ENCODE peak calls at places on chromosomes 7 and 10, in seven cellular contexts. U, D, F, T, W, A and C are unnamed samples.

GRCh38 chr7:155763721-155764431 is 48.4 kb downstream of the SHH start:
- DNase-seq in W (no peak), F (peak; percentile 65), T (no peak), D (no peak), U (no peak), A (no peak), C (no peak)

GRCh38 chr7:108634535-108634934 is 64.9 kb downstream of the DNAJB9 start:
- DNase-seq in U (no peak), D (no peak), A (no peak), F (no peak), T (no peak), W (no peak), C (no peak)

GRCh38 chr7:158066085-158066484 is 521.5 kb downstream of the PTPRN2 start:
- DNase-seq in W (no peak), U (no peak), D (no peak), A (no peak), F (no peak), T (no peak), C (no peak)

GRCh38 chr7:563629-564170 is 44.1 kb upstream of the PDGFA start:
- DNase-seq in F (no peak), D (no peak), T (no peak), U (no peak), W (peak; percentile 9), A (no peak), C (no peak)

GRCh38 chr10:49187950-49188761 is at the start of gene TMEM273:
- DNase-seq in T (peak; percentile 90), F (no peak), U (peak; percentile 64), W (peak; percentile 81), D (no peak), A (no peak), C (peak; percentile 93)

GRCh38 chr10:56449770-56450169 is 88.7 kb upstream of the ZWINT start:
- DNase-seq in D (peak; percentile 1), F (no peak), A (no peak), U (no peak), W (no peak), T (no peak), C (no peak)

GRCh38 chr10:96306516-96306915 is 2.3 kb downstream of the DNTT start:
- DNase-seq in T (peak; percentile 39), F (no peak), A (no peak), D (no peak), W (peak; percentile 55), U (no peak), C (no peak)

GRCh38 chr10:87585565-87586514 is 73.8 kb upstream of the PAPSS2 start:
- DNase-seq in D (peak; percentile 50), T (no peak), U (no peak), F (no peak), A (no peak), W (no peak), C (no peak)

GRCh38 chr7:25615005-25615404 is 386.7 kb upstream of the NPVF start:
- DNase-seq in F (no peak), A (no peak), T (no peak), D (peak; percentile 76), W (no peak), U (no peak), C (no peak)

GRCh38 chr10:12663863-12664262 is 314.5 kb downstream of the CAMK1D start:
- DNase-seq in A (no peak), T (no peak), D (no peak), F (no peak), U (no peak), W (no peak), C (no peak)

GRCh38 chr7:49812534-49812933 is 39.1 kb downstream of the VWC2 start:
- DNase-seq in F (no peak), W (no peak), A (no peak), D (no peak), T (no peak), U (no peak), C (no peak)

GRCh38 chr10:50417486-50417905 is 166.2 kb upstream of the ASAH2 start:
- DNase-seq in U (no peak), A (no peak), D (peak; percentile 12), F (no peak), T (no peak), W (no peak), C (no peak)

GRCh38 chr10:86966008-86966654 is 2.2 kb upstream of the ADIRF start:
- DNase-seq in D (no peak), F (no peak), T (no peak), U (peak; percentile 16), A (no peak), W (no peak), C (peak; percentile 19)

GRCh38 chr10:121158988-121159579 is 307.9 kb downstream of the WDR11 start:
- DNase-seq in U (no peak), A (no peak), F (no peak), T (no peak), D (no peak), W (no peak), C (no peak)

GRCh38 chr7:55527314-55527713 is 45.0 kb downstream of the VOPP1 start:
- DNase-seq in D (no peak), W (no peak), F (no peak), T (no peak), A (no peak), U (no peak), C (no peak)

GRCh38 chr7:141588912-141589311 is 37.7 kb downstream of the AGK start:
- DNase-seq in D (no peak), T (no peak), A (no peak), F (no peak), U (no peak), W (no peak), C (no peak)

GRCh38 chr10:10994360-10994759 is 23.3 kb upstream of the CELF2 start:
- DNase-seq in F (no peak), W (no peak), A (no peak), D (no peak), U (no peak), T (no peak), C (peak; percentile 75)

GRCh38 chr10:97940534-97940933 is 89.9 kb downstream of the CRTAC1 start:
- DNase-seq in W (no peak), T (no peak), F (no peak), A (no peak), D (no peak), U (no peak), C (no peak)

GRCh38 chr7:47482013-47482761 is 99.7 kb downstream of the TNS3 start:
- DNase-seq in U (no peak), A (no peak), W (no peak), F (no peak), T (peak; percentile 83), D (peak; percentile 74), C (no peak)

GRCh38 chr7:26398436-26399308 is 107.0 kb downstream of the SNX10 start:
- DNase-seq in F (no peak), T (peak; percentile 64), W (peak; percentile 69), U (peak; percentile 48), D (peak; percentile 88), A (peak; percentile 63), C (no peak)

GRCh38 chr7:102154425-102154824 is 132.2 kb upstream of the SH2B2 start:
- DNase-seq in F (no peak), U (no peak), T (no peak), D (no peak), W (no peak), A (no peak), C (no peak)

GRCh38 chr7:102152672-102153585 is 133.7 kb upstream of the SH2B2 start:
- DNase-seq in T (peak; percentile 72), A (peak; percentile 91), U (peak; percentile 36), W (peak; percentile 33), F (no peak), D (peak; percentile 52), C (no peak)

GRCh38 chr7:102153586-102153948 is 133.1 kb upstream of the SH2B2 start:
- DNase-seq in T (no peak), D (no peak), A (no peak), F (no peak), W (no peak), U (no peak), C (no peak)

GRCh38 chr7:102156867-102157266 is 129.8 kb upstream of the SH2B2 start:
- DNase-seq in A (peak; percentile 34), U (no peak), W (no peak), D (no peak), F (no peak), T (no peak), C (no peak)

DNA sequence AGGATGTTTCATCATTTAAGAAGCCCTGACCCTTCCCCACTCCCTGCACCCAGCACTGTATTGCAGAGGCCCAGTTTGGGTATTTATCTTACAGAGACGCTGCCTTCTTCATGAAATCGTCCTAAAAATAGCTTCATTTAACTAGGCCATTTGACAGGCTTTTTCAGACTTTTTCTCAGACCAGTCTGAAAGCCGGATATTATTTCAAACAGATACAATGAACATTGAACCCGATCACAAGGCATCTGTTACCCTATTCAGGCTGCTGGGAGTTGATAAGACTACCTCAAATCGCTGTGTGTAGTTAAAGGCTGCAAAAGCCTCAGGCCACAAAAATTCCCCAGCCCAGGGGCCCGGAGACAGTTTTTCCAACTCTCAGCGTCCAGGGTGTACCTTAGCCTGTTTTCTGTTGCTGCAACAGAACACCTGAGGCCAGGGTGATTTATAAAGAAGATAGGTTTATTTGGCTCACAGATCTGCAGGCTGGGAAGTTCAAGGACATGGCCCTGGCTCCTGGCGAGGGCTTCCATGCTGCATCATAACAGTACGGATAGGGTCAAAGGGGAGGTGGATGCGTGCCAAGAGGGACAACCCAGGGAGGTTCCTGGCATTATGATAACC is 130.7 kb upstream of the SH2B2 start:
- DNase-seq in U (no peak), F (no peak), D (no peak), A (no peak), T (no peak), W (no peak), C (no peak)
- H3K4me1 ChIP-seq in U (peaks cover 5% of the 10 kb centered on the region), F (no peaks in the 10 kb centered on the region), D (peaks cover 17% of the 10 kb centered on the region), A (peaks cover 11% of the 10 kb centered on the region), T (peaks cover 28% of the 10 kb centered on the region), W (peaks cover 29% of the 10 kb centered on the region), C (peaks cover 16% of the 10 kb centered on the region)

DNA sequence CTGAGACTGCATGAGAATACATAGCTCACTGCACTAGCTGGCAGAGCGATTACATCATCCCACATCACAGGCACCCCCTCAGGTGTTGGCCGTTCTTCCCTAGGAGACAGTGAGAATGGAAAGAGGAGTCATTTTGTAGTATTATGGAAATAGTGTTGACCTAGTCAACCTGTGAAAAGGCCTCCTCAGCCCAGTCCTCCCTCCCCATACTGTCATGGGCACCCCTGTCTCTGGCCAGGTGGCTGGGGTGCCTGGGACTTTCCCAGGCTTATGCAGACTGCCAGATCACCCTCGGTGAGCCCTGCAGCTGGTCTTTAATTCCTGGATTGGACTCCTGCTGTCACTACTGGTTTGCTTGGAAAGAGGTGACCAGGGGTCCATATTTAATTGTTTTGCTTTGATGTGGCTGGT is 4.0 kb downstream of the INPP5A start:
- DNase-seq in T (no peak), F (no peak), A (no peak), W (no peak), U (no peak), D (no peak), C (no peak)
- H3K4me1 ChIP-seq in T (peaks cover 75% of the 10 kb centered on the region), F (peaks cover 57% of the 10 kb centered on the region), A (no peaks in the 10 kb centered on the region), W (peaks cover 78% of the 10 kb centered on the region), U (peaks cover 27% of the 10 kb centered on the region), D (peaks cover 35% of the 10 kb centered on the region), C (peaks cover 80% of the 10 kb centered on the region)

GRCh38 chr10:114515515-114515914 is 111.2 kb upstream of the AFAP1L2 start:
- DNase-seq in T (no peak), F (no peak), W (no peak), U (no peak), A (no peak), D (peak; percentile 46), C (no peak)
- H3K4me1 ChIP-seq in T (peaks cover 81% of the 10 kb centered on the region), F (peaks cover 90% of the 10 kb centered on the region), W (peaks cover 78% of the 10 kb centered on the region), U (no peaks in the 10 kb centered on the region), A (no peaks in the 10 kb centered on the region), D (peaks cover 46% of the 10 kb centered on the region), C (peaks cover 61% of the 10 kb centered on the region)

DNA sequence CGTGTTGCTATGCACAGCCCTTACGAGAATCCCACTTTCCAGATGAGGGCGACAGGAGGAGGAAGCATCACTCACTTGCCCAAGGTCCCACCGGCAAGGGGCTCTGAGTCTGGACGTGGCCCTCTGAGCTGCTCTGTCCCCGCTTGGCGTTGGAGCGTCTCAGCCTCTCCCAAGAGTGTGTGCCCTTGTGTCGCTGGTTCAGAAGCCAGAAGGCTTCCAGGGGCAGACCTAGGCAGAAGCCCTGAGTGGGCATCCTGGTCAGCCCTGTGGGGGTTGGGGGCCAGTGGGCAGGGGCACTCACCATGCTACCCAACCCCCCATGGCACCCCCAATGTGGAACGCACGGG is 96.7 kb downstream of the LHPP start:
- DNase-seq in A (no peak), F (peak; percentile 29), W (no peak), T (no peak), D (no peak), U (no peak), C (no peak)
- H3K4me1 ChIP-seq in A (no peaks in the 10 kb centered on the region), F (no peaks in the 10 kb centered on the region), W (peaks cover 41% of the 10 kb centered on the region), T (peaks cover 36% of the 10 kb centered on the region), D (peaks cover 15% of the 10 kb centered on the region), U (peaks cover 24% of the 10 kb centered on the region), C (peaks cover 42% of the 10 kb centered on the region)